ENCODE peak calls at places on chromosomes 5 and 9, in six cellular contexts. K is ovary, W is heart left ventricle, Q is Peyer's patch, D is stomach, L is IMR-90. N is an unnamed sample. For H3K4me1, the result is how much of the 10 kb centered on the place peaks cover.

GRCh38 chr9:137031904-137032639 is at the start of gene FUT7:
- DNase-seq in K (no peak), W (no peak), Q (no peak), D (no peak), L (no peak), N (no peak)

GRCh38 chr5:143605403-143606005 is 202.0 kb upstream of the NR3C1 start:
- DNase-seq in K (no peak), W (no peak), Q (peak), D (no peak), L (peak), N (no peak)

GRCh38 chr9:88922091-88922490 is 69.2 kb upstream of the S1PR3 start:
- DNase-seq in K (no peak), W (no peak), Q (peak), D (no peak), L (no peak), N (no peak)

GRCh38 chr5:139236479-139236878 is 38.3 kb upstream of the SIL1 start:
- DNase-seq in K (no peak), W (no peak), Q (no peak), D (no peak), L (no peak), N (no peak)

GRCh38 chr9:131609116-131609830 is 64.0 kb downstream of the PRRT1B start:
- DNase-seq in K (peak), W (peak), Q (no peak), D (peak), L (peak), N (peak)

GRCh38 chr5:51347704-51348103 is 35.5 kb upstream of the ISL1 start:
- DNase-seq in K (no peak), W (no peak), Q (no peak), D (no peak), L (no peak), N (no peak)

GRCh38 chr5:68374770-68375518 is 159.4 kb downstream of the PIK3R1 start:
- DNase-seq in K (no peak), W (no peak), Q (no peak), D (no peak), L (no peak), N (no peak)

GRCh38 chr5:179623906-179624741 is 653 bp upstream of the HNRNPH1 start:
- DNase-seq in K (peak), W (peak), Q (peak), D (no peak), L (peak), N (no peak)

GRCh38 chr9:112145886-112146285 is 29.2 kb downstream of the SUSD1 start:
- DNase-seq in K (no peak), W (no peak), Q (no peak), D (no peak), L (peak), N (no peak)

GRCh38 chr5:38613992-38614836 is 57.8 kb upstream of the LIFR start:
- DNase-seq in K (no peak), W (no peak), Q (no peak), D (peak), L (no peak), N (peak)

GRCh38 chr5:38615042-38615441 is 58.6 kb upstream of the LIFR start:
- DNase-seq in K (no peak), W (no peak), Q (no peak), D (no peak), L (no peak), N (no peak)

GRCh38 chr5:38608877-38609276 is 52.4 kb upstream of the LIFR start:
- DNase-seq in K (no peak), W (no peak), Q (no peak), D (no peak), L (no peak), N (no peak)

GRCh38 chr5:38616061-38616460 is 59.6 kb upstream of the LIFR start:
- DNase-seq in K (peak), W (no peak), Q (no peak), D (no peak), L (no peak), N (no peak)

DNA sequence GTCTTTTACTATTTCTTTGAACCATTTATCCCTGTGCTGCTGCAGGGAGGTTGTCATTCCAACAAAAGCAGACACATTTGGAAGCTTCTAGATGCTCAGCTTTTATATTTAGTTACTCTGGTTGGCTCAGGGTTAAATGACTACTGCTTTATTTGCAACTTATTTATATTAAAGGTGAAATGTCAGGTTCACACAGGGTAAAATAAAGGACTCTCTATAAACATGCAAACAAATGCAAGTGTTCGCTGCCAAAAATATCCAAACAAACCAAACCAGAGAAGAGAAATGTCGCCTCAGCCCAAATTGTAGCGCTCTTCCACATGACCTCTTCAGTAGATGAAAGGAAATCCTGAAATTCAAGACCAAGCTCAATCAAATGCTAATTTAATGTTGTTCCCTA is 57.0 kb upstream of the LIFR start:
- DNase-seq in K (no peak), W (no peak), Q (no peak), D (no peak), L (no peak), N (no peak)
- H3K27ac ChIP-seq in K (no peak), W (no peak), Q (no peak), D (peak), L (no peak), N (no peak)

GRCh38 chr9:102986425-102986824 is 8.7 kb upstream of the CYLC2 start:
- DNase-seq in K (no peak), W (no peak), Q (no peak), D (no peak), L (no peak), N (no peak)

DNA sequence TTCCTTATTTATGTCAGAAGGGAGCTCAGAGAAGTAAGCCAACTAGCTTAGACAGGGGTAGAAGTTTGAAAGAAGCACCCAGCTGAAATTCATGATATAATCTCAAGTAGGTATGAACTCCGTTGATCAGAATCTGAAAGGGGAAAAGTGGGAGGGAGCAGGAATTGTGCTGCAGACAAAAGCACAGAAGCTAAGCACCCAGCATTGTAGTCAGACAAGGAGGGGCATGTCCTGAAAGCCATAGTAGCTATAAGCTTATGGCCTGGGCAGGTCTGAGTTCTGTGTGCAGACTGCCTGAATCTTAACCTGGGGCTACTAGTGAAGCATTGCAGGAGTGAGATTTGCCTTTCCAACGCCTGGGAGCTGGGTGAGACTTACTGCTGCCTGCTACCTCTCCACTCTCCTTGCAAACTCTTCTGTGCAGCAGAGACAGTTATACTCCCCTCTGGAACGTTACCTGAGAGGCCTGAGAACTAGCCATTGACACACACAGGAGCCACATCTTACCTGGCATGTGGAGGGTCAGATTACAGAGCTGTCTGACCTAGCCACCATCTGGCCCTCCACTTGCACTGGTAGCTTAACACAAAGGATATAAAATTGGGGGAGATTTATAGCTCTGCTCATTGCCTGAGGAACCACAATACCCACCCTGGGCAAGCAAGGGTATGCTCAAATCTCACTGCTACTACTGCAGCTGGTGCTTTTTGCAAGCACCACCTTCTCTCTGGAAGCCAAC is 9.8 kb upstream of the CYLC2 start:
- DNase-seq in K (no peak), W (no peak), Q (no peak), D (no peak), L (no peak), N (no peak)
- H3K4me1 ChIP-seq in K (under half), W (under half), Q (under half), D (under half), L (under half), N (under half)

GRCh38 chr9:124658165-124659017 is 112.7 kb downstream of the NR6A1 start:
- DNase-seq in K (peak), W (peak), Q (peak), D (peak), L (peak), N (peak)
- TF ChIP-seq POLR2A in K (no peak), W (no peak), Q (no peak), D (no peak), L (peak), N (peak)

GRCh38 chr5:171421331-171422262 is 2.1 kb downstream of the FGF18 start:
- DNase-seq in K (no peak), W (no peak), Q (peak), D (peak), L (no peak), N (no peak)

GRCh38 chr5:171418316-171418981 is 998 bp upstream of the FGF18 start:
- DNase-seq in K (peak), W (peak), Q (peak), D (peak), L (peak), N (peak)

GRCh38 chr5:171420429-171421231 is 1.2 kb downstream of the FGF18 start:
- DNase-seq in K (peak), W (peak), Q (peak), D (peak), L (peak), N (peak)

GRCh38 chr5:171418982-171419662 is at the start of gene FGF18:
- DNase-seq in K (peak), W (peak), Q (peak), D (peak), L (peak), N (no peak)

GRCh38 chr5:171419663-171420428 is 399 bp downstream of the FGF18 start:
- DNase-seq in K (no peak), W (peak), Q (peak), D (peak), L (peak), N (no peak)
- H3K27ac ChIP-seq in K (no peak), W (peak), Q (peak), D (no peak), L (no peak), N (no peak)

DNA sequence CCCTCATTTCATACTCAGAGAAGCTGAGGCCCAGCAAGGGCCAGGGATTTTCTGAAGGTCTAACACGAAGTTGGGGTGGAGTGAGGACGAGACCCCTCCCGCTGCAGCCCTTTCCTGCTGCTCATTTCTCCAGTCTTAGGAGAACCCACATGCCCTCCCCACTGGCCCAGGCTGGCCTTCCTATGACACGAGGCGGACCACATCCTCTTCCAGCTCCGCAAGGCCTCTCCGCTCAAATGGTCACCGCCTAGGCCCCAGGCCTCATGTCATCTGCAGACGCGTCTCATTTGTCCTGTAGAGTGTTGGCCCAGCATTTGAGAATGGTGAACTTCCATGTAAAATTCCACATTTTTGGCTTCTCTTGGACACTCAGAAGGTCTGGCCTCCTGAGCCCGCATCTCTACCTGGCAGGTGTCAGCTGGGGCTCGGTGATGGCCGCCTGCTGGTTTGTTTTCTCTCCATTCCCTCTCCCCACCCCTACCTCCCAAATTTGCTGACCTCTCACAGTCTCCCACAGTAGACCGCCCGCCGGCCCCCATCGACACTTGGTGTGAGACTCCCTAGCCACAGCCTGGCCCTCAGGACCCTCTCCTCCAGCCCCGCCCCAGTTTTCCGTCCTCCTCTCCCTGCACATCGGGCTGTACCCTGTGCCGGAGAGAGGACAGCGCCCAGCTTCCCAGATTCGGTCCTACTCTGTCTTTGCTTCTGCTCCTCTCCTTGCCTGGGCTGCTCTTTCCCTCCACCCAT is 51.7 kb downstream of the ERGIC1 start:
- DNase-seq in K (no peak), W (peak), Q (no peak), D (no peak), L (no peak), N (peak)
- H3K4me1 ChIP-seq in K (under half), W (under half), Q (under half), D (half or more), L (under half), N (under half)

DNA sequence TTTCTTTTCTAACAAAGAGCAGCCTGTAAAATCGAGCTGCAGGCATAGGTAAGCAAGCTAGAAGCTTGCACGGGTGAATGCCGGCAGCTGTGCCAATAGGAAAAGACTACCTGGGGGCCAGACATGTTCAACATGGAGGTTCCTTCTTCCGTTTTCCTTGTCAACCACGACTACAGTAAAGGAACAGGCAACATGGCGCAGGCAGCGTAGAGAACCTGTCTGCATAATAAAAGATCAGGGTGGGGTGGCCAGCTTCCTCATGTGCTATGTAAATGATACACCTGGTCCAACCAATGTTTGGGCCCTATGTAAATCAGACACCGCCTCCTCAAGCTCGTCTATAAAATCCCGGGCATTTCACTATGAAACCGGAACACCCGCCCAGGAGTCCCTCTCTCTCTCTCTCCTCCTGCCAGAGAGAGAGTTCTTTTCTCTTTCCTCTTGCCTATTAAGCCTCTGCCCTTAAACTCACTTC is 103.8 kb upstream of the LIFR start:
- DNase-seq in K (no peak), W (peak), Q (no peak), D (no peak), L (no peak), N (peak)
- TF ChIP-seq POLR2A in K (no peak), W (no peak), Q (no peak), D (no peak), L (no peak), N (peak)

GRCh38 chr9:107425110-107426025 is 64.2 kb downstream of the KLF4 start:
- DNase-seq in K (peak), W (peak), Q (peak), D (peak), L (peak), N (peak)
- H3K27ac ChIP-seq in K (no peak), W (no peak), Q (no peak), D (peak), L (no peak), N (peak)

GRCh38 chr9:107020040-107020530 is 157.1 kb downstream of the ZNF462 start:
- DNase-seq in K (no peak), W (no peak), Q (no peak), D (no peak), L (peak), N (no peak)
- H3K4me1 ChIP-seq in K (under half), W (under half), Q (under half), D (under half), L (under half), N (under half)

GRCh38 chr9:130531670-130532069 is 47.7 kb upstream of the FUBP3 start:
- DNase-seq in K (no peak), W (no peak), Q (no peak), D (no peak), L (no peak), N (no peak)

GRCh38 chr9:130532426-130532825 is 47.0 kb upstream of the FUBP3 start:
- DNase-seq in K (no peak), W (no peak), Q (no peak), D (no peak), L (no peak), N (no peak)

GRCh38 chr9:130527651-130528310 is 51.6 kb upstream of the FUBP3 start:
- DNase-seq in K (no peak), W (no peak), Q (no peak), D (no peak), L (no peak), N (no peak)

GRCh38 chr9:130528674-130529073 is 50.7 kb upstream of the FUBP3 start:
- DNase-seq in K (no peak), W (no peak), Q (no peak), D (no peak), L (no peak), N (no peak)

GRCh38 chr9:130530932-130531331 is 48.4 kb upstream of the FUBP3 start:
- DNase-seq in K (no peak), W (peak), Q (no peak), D (no peak), L (no peak), N (peak)
- TF ChIP-seq POLR2A in K (no peak), W (no peak), Q (no peak), D (no peak), L (no peak), N (no peak)

GRCh38 chr9:37956904-37957663 is 53.2 kb upstream of the SLC25A51 start:
- DNase-seq in K (no peak), W (no peak), Q (no peak), D (peak), L (no peak), N (peak)
- H3K27ac ChIP-seq in K (no peak), W (no peak), Q (no peak), D (no peak), L (no peak), N (peak)

N was measured in body of pancreas.